ENCODE peak calls at places on chromosomes 1 and 21, in five cellular contexts. One of them, this sample, is unnamed.

GRCh38 chr1:32883973-32884372 is 2.3 kb upstream of the HPCA start:
- DNase-seq in fibroblast of the aortic adventitia: no peak
- DNase-seq in cardiac muscle cell: no peak
- DNase-seq in Peyer's patch: no peak
- DNase-seq in OCI-LY7: no peak
- DNase-seq in this sample: no peak

GRCh38 chr1:67451377-67451776 is 21.2 kb upstream of the SERBP1 start:
- DNase-seq in Peyer's patch: no peak
- DNase-seq in OCI-LY7: no peak
- DNase-seq in fibroblast of the aortic adventitia: no peak
- DNase-seq in cardiac muscle cell: no peak
- DNase-seq in this sample: no peak

GRCh38 chr1:167671727-167672511 is 41.9 kb downstream of the RCSD1 start:
- DNase-seq in cardiac muscle cell: no peak
- DNase-seq in Peyer's patch: no peak
- DNase-seq in OCI-LY7: no peak
- DNase-seq in fibroblast of the aortic adventitia: no peak
- DNase-seq in this sample: no peak

GRCh38 chr1:26317612-26318337 is at the start of gene CD52:
- DNase-seq in OCI-LY7: peak; percentile 87
- DNase-seq in cardiac muscle cell: no peak
- DNase-seq in fibroblast of the aortic adventitia: no peak
- DNase-seq in Peyer's patch: peak; percentile 91
- DNase-seq in this sample: peak; percentile 87

GRCh38 chr1:184199036-184199796 is 147.7 kb downstream of the TSEN15 start:
- DNase-seq in cardiac muscle cell: peak; percentile 7
- DNase-seq in OCI-LY7: no peak
- DNase-seq in Peyer's patch: no peak
- DNase-seq in fibroblast of the aortic adventitia: peak; percentile 46
- DNase-seq in this sample: no peak

GRCh38 chr1:113153116-113153803 is 80.3 kb downstream of the LRIG2 start:
- DNase-seq in fibroblast of the aortic adventitia: peak; percentile 79
- DNase-seq in cardiac muscle cell: peak; percentile 52
- DNase-seq in OCI-LY7: no peak
- DNase-seq in Peyer's patch: no peak
- DNase-seq in this sample: no peak

GRCh38 chr1:152495066-152495675 is 15.4 kb upstream of the LCE5A start:
- DNase-seq in OCI-LY7: no peak
- DNase-seq in cardiac muscle cell: peak; percentile 45
- DNase-seq in Peyer's patch: no peak
- DNase-seq in fibroblast of the aortic adventitia: peak; percentile 25
- DNase-seq in this sample: peak; percentile 28

GRCh38 chr21:15895142-15896106 is 165.6 kb downstream of the USP25 start:
- DNase-seq in cardiac muscle cell: peak; percentile 10
- DNase-seq in OCI-LY7: no peak
- DNase-seq in fibroblast of the aortic adventitia: peak; percentile 54
- DNase-seq in Peyer's patch: no peak
- DNase-seq in this sample: no peak

GRCh38 chr1:156051011-156051725 is 2.4 kb downstream of the UBQLN4 start:
- DNase-seq in Peyer's patch: no peak
- DNase-seq in fibroblast of the aortic adventitia: no peak
- DNase-seq in cardiac muscle cell: no peak
- DNase-seq in OCI-LY7: no peak
- DNase-seq in this sample: no peak

GRCh38 chr1:167430849-167431242 is 87.5 kb downstream of the CD247 start:
- DNase-seq in fibroblast of the aortic adventitia: no peak
- DNase-seq in Peyer's patch: no peak
- DNase-seq in cardiac muscle cell: no peak
- DNase-seq in OCI-LY7: no peak
- DNase-seq in this sample: no peak

GRCh38 chr21:26070822-26071425 is 99.6 kb downstream of the APP start:
- DNase-seq in fibroblast of the aortic adventitia: peak; percentile 62
- DNase-seq in Peyer's patch: peak; percentile 43
- DNase-seq in OCI-LY7: peak; percentile 38
- DNase-seq in cardiac muscle cell: peak; percentile 71
- DNase-seq in this sample: no peak

GRCh38 chr1:18062180-18062579 is 45.4 kb upstream of the IGSF21 start:
- DNase-seq in fibroblast of the aortic adventitia: no peak
- DNase-seq in Peyer's patch: no peak
- DNase-seq in OCI-LY7: peak; percentile 4
- DNase-seq in cardiac muscle cell: no peak
- DNase-seq in this sample: no peak

GRCh38 chr1:29698626-29699025 is 462.3 kb downstream of the PTPRU start:
- DNase-seq in Peyer's patch: no peak
- DNase-seq in OCI-LY7: no peak
- DNase-seq in fibroblast of the aortic adventitia: no peak
- DNase-seq in cardiac muscle cell: no peak
- DNase-seq in this sample: no peak

GRCh38 chr1:202165942-202166843 is 5.8 kb upstream of the PTPN7 start:
- DNase-seq in Peyer's patch: no peak
- DNase-seq in OCI-LY7: no peak
- DNase-seq in cardiac muscle cell: no peak
- DNase-seq in fibroblast of the aortic adventitia: no peak
- DNase-seq in this sample: no peak

GRCh38 chr1:202163281-202164270 is 3.2 kb upstream of the PTPN7 start:
- DNase-seq in cardiac muscle cell: no peak
- DNase-seq in fibroblast of the aortic adventitia: no peak
- DNase-seq in OCI-LY7: no peak
- DNase-seq in Peyer's patch: peak; percentile 18
- DNase-seq in this sample: no peak

GRCh38 chr1:202162418-202163280 is 2.2 kb upstream of the PTPN7 start:
- DNase-seq in fibroblast of the aortic adventitia: no peak
- DNase-seq in OCI-LY7: peak; percentile 31
- DNase-seq in Peyer's patch: peak; percentile 32
- DNase-seq in cardiac muscle cell: no peak
- DNase-seq in this sample: no peak

GRCh38 chr1:202165267-202165941 is 5.0 kb upstream of the PTPN7 start:
- DNase-seq in Peyer's patch: peak; percentile 36
- DNase-seq in cardiac muscle cell: no peak
- DNase-seq in fibroblast of the aortic adventitia: no peak
- DNase-seq in OCI-LY7: no peak
- DNase-seq in this sample: no peak

DNA sequence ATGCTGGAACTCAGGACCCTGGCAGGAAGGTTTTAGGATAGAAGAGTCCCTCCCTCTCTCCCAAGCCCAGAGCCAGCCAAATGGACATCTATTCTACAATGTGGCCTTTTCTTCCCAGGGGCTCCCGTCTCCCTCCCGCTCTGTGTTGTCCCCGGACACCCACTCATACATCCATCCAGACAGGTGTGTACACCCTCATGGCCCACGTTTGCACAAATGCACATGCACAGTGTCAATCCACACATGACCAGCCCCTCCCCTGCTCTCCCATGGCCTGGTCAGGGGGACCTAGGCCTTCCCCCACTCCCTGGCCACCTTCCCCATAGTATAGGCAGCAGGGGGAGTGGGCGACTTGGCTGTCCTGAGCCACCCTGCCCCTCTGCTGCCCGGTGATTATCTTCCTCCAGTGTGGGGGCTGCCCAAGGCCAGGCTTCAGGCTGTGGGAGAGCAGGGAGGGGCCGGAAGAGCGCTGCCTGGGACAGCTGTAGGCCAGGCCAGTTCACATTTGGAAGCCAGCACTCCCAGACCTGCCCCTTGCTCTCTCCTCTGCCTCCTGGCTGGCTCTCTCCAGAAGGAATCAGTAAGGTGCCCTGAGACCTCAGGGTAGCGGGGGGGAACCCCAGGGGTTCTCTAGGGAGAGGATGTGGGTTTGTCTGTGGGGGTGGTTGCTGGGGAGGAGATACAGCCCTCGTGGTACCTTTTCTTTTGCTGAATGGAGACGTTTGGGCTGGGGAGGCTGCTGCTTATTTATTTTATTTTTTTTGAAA is 4.1 kb upstream of the PTPN7 start:
- DNase-seq in Peyer's patch: peak; percentile 82
- DNase-seq in cardiac muscle cell: no peak
- DNase-seq in fibroblast of the aortic adventitia: no peak
- DNase-seq in OCI-LY7: peak; percentile 36
- DNase-seq in this sample: peak; percentile 83
- H3K4me3 ChIP-seq in Peyer's patch: no peak overlapping the region
- H3K4me3 ChIP-seq in cardiac muscle cell: no peak overlapping the region
- H3K4me3 ChIP-seq in fibroblast of the aortic adventitia: no peak overlapping the region
- H3K4me3 ChIP-seq in OCI-LY7: no peak overlapping the region
- H3K4me3 ChIP-seq in this sample: peak overlapping the region; percentile 34

DNA sequence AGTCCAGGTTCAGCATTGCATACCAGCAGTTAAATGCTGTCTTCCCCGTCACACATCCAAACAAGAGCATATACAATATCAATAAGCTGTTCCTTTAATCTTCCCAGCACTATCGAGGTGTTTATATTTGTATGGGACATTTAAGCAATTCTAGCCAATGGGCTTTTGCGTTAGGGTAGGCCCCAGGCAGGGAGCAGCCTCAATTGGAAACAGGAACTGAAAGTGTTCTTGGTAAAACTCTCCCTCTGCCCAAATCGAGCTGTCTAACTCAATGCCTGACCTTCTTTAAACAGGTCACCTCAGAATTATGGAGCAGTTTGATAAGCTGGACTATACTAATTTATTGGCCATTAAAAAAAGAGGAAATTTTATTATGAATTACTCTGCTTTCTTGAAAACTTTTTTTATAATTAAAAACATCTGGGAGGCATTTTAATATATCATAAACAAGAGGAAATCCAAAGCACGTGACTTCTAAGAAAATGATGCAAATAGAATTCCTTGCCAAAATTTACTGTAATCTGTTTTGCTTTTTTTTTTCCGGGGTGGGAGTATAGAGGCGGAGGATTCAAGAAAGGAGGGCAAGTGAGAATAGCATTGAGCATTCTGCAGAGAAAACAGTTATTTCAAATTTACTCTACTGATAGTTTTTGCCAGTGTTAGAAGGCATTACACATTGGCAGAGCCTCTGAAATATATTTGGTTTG is 498.1 kb downstream of the LMO4 start:
- DNase-seq in fibroblast of the aortic adventitia: peak; percentile 94
- DNase-seq in OCI-LY7: peak; percentile 75
- DNase-seq in Peyer's patch: peak; percentile 62
- DNase-seq in cardiac muscle cell: peak; percentile 96
- DNase-seq in this sample: peak; percentile 2
- H3K4me3 ChIP-seq in fibroblast of the aortic adventitia: peak overlapping the region; percentile 42
- H3K4me3 ChIP-seq in OCI-LY7: no peak overlapping the region
- H3K4me3 ChIP-seq in Peyer's patch: no peak overlapping the region
- H3K4me3 ChIP-seq in cardiac muscle cell: no peak overlapping the region
- H3K4me3 ChIP-seq in this sample: no peak overlapping the region

DNA sequence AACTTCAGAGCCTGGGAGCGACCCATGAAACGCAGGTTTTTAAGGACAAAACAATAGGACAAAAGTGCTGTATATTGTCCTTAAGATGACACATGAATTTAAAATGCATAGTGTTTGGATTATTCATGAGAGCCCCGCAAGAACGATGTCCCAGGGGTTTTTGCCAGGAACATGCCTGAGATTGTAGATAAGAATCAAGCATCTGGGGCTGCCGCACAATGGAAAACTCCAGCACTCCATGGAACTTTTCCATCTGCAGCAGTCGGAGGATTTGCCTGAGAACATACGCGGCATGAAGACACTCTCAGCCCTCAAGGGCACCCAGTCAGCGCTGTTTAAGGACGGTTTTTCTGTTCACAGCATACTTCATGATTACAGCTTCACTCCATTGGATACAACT is 5.3 kb upstream of the ERG start:
- DNase-seq in cardiac muscle cell: peak; percentile 66
- DNase-seq in Peyer's patch: no peak
- DNase-seq in OCI-LY7: no peak
- DNase-seq in fibroblast of the aortic adventitia: peak; percentile 85
- DNase-seq in this sample: no peak
- H3K4me3 ChIP-seq in cardiac muscle cell: no peak overlapping the region
- H3K4me3 ChIP-seq in Peyer's patch: no peak overlapping the region
- H3K4me3 ChIP-seq in OCI-LY7: no peak overlapping the region
- H3K4me3 ChIP-seq in fibroblast of the aortic adventitia: no peak overlapping the region
- H3K4me3 ChIP-seq in this sample: no peak overlapping the region

GRCh38 chr1:40630488-40631223 is 34.8 kb downstream of the RIMS3 start:
- DNase-seq in cardiac muscle cell: peak; percentile 49
- DNase-seq in OCI-LY7: peak; percentile 67
- DNase-seq in Peyer's patch: no peak
- DNase-seq in fibroblast of the aortic adventitia: peak; percentile 9
- DNase-seq in this sample: no peak

GRCh38 chr1:40626383-40626770 is 39.1 kb downstream of the RIMS3 start:
- DNase-seq in fibroblast of the aortic adventitia: no peak
- DNase-seq in cardiac muscle cell: no peak
- DNase-seq in OCI-LY7: no peak
- DNase-seq in Peyer's patch: no peak
- DNase-seq in this sample: no peak

GRCh38 chr1:40627987-40628902 is 37.2 kb downstream of the RIMS3 start:
- DNase-seq in cardiac muscle cell: no peak
- DNase-seq in Peyer's patch: no peak
- DNase-seq in fibroblast of the aortic adventitia: no peak
- DNase-seq in OCI-LY7: no peak
- DNase-seq in this sample: no peak

GRCh38 chr1:40625476-40626382 is 39.8 kb downstream of the RIMS3 start:
- DNase-seq in cardiac muscle cell: peak; percentile 30
- DNase-seq in OCI-LY7: no peak
- DNase-seq in fibroblast of the aortic adventitia: peak; percentile 28
- DNase-seq in Peyer's patch: no peak
- DNase-seq in this sample: no peak

GRCh38 chr1:40628903-40629292 is 36.6 kb downstream of the RIMS3 start:
- DNase-seq in cardiac muscle cell: no peak
- DNase-seq in OCI-LY7: no peak
- DNase-seq in Peyer's patch: no peak
- DNase-seq in fibroblast of the aortic adventitia: no peak
- DNase-seq in this sample: no peak
- H3K4me3 ChIP-seq in cardiac muscle cell: no peak overlapping the region
- H3K4me3 ChIP-seq in OCI-LY7: no peak overlapping the region
- H3K4me3 ChIP-seq in Peyer's patch: no peak overlapping the region
- H3K4me3 ChIP-seq in fibroblast of the aortic adventitia: no peak overlapping the region
- H3K4me3 ChIP-seq in this sample: no peak overlapping the region